ENCODE peak calls at places on chromosomes 4 and X, in eight cellular contexts. G, X, U, V, F, Z, H and L are unnamed samples.
A peak's percentile ranks its signal among the peaks of the same experiment; 100 is the strongest.

GRCh38 chrX:95878874-95879273 is 805.8 kb upstream of the DIAPH2 start:
- DNase-seq in G (no peak), X (no peak), U (no peak), V (no peak), F (no peak), Z (no peak), H (no peak), L (no peak)

GRCh38 chr4:107115185-107115847 is 79.2 kb upstream of the DKK2 start:
- DNase-seq in G (no peak), X (no peak), U (no peak), V (no peak), F (no peak), Z (no peak), H (no peak), L (no peak)

GRCh38 chrX:119686087-119686639 is 6.8 kb downstream of the SEPTIN6 start:
- DNase-seq in G (no peak), X (no peak), U (peak; percentile 73), V (no peak), F (no peak), Z (no peak), H (peak; percentile 43), L (no peak)

GRCh38 chr4:158163941-158164665 is 8.7 kb downstream of the GASK1B start:
- DNase-seq in G (no peak), X (no peak), U (no peak), V (no peak), F (no peak), Z (no peak), H (no peak), L (no peak)

GRCh38 chr4:17111959-17112659 is 213.7 kb upstream of the LDB2 start:
- DNase-seq in G (peak; percentile 33), X (peak; percentile 61), U (no peak), V (no peak), F (no peak), Z (no peak), H (no peak), L (no peak)

GRCh38 chr4:78616046-78616498 is 64.5 kb downstream of the ANXA3 start:
- DNase-seq in G (no peak), X (no peak), U (no peak), V (no peak), F (no peak), Z (no peak), H (no peak), L (no peak)

GRCh38 chr4:156983366-156983765 is 11.8 kb upstream of the PDGFC start:
- DNase-seq in G (no peak), X (no peak), U (no peak), V (no peak), F (no peak), Z (no peak), H (no peak), L (no peak)

GRCh38 chrX:69988955-69989394 is 60.8 kb downstream of the AWAT2 start:
- DNase-seq in G (no peak), X (no peak), U (no peak), V (no peak), F (no peak), Z (no peak), H (no peak), L (no peak)

GRCh38 chr4:41981456-41981855 is at the start of gene DCAF4L1:
- DNase-seq in G (no peak), X (peak; percentile 11), U (no peak), V (no peak), F (no peak), Z (no peak), H (no peak), L (no peak)

GRCh38 chr4:79044260-79044659 is 105.0 kb upstream of the PAQR3 start:
- DNase-seq in G (no peak), X (no peak), U (no peak), V (no peak), F (no peak), Z (no peak), H (no peak), L (no peak)

GRCh38 chr4:85055558-85055957 is 89.1 kb upstream of the WDFY3 start:
- DNase-seq in G (no peak), X (no peak), U (no peak), V (no peak), F (no peak), Z (no peak), H (no peak), L (no peak)

GRCh38 chrX:153488231-153488914 is 6.4 kb upstream of the BGN start:
- DNase-seq in G (no peak), X (peak; percentile 52), U (no peak), V (no peak), F (no peak), Z (no peak), H (no peak), L (peak; percentile 72)

GRCh38 chr4:155539746-155540145 is 126.9 kb upstream of the GUCY1A1 start:
- DNase-seq in G (no peak), X (no peak), U (no peak), V (no peak), F (no peak), Z (no peak), H (no peak), L (no peak)

GRCh38 chr4:6986067-6986780 is 56.9 kb upstream of the TADA2B start:
- DNase-seq in G (no peak), X (peak; percentile 29), U (no peak), V (no peak), F (no peak), Z (peak; percentile 54), H (no peak), L (no peak)

GRCh38 chr4:56804551-56804950 is 16.9 kb downstream of the SPINK2 start:
- DNase-seq in G (no peak), X (no peak), U (no peak), V (no peak), F (no peak), Z (no peak), H (no peak), L (no peak)